ENCODE peak calls at places on chromosomes 1 and 21, in four cellular contexts. M is heart left ventricle, L is neural progenitor cell, P is ovary. J is an unnamed sample. For H3K4me1, the result is how much of the 10 kb centered on the place peaks cover.

GRCh38 chr1:54279457-54279856 is 79.5 kb downstream of the MRPL37 start:
- DNase-seq in L (no peak), P (no peak), M (no peak), J (no peak)

GRCh38 chr1:51240096-51240495 is 4.0 kb downstream of the RNF11 start:
- DNase-seq in P (no peak), L (peak), M (no peak), J (no peak)

GRCh38 chr1:30754684-30755171 is 2.8 kb downstream of the LAPTM5 start:
- DNase-seq in P (no peak), M (no peak), L (no peak), J (no peak)

GRCh38 chr21:34113842-34114241 is 40.5 kb downstream of the MRPS6 start:
- DNase-seq in M (no peak), L (no peak), P (no peak), J (no peak)

GRCh38 chr21:43864806-43865470 is at the start of gene AGPAT3:
- DNase-seq in L (peak), P (no peak), M (peak), J (no peak)

GRCh38 chr1:234199476-234200127 is 173.7 kb upstream of the COA6 start:
- DNase-seq in L (no peak), M (no peak), P (no peak), J (no peak)

GRCh38 chr1:218080818-218081217 is 204.3 kb upstream of the RRP15 start:
- DNase-seq in P (no peak), M (no peak), L (no peak), J (no peak)

GRCh38 chr1:89261926-89262540 is 10.6 kb downstream of the GBP5 start:
- DNase-seq in P (peak), L (peak), M (no peak), J (no peak)

GRCh38 chr1:38940339-38941047 is 1.1 kb downstream of the RHBDL2 start:
- DNase-seq in P (no peak), M (no peak), L (no peak), J (no peak)

GRCh38 chr1:50846224-50846839 is 113.7 kb downstream of the FAF1 start:
- DNase-seq in P (no peak), M (no peak), L (no peak), J (no peak)

GRCh38 chr21:25501996-25502665 is 105.2 kb downstream of the MRPL39 start:
- DNase-seq in L (no peak), P (no peak), M (no peak), J (no peak)

GRCh38 chr1:41277371-41277994 is 35.4 kb upstream of the SCMH1 start:
- DNase-seq in M (no peak), P (no peak), L (no peak), J (no peak)

DNA sequence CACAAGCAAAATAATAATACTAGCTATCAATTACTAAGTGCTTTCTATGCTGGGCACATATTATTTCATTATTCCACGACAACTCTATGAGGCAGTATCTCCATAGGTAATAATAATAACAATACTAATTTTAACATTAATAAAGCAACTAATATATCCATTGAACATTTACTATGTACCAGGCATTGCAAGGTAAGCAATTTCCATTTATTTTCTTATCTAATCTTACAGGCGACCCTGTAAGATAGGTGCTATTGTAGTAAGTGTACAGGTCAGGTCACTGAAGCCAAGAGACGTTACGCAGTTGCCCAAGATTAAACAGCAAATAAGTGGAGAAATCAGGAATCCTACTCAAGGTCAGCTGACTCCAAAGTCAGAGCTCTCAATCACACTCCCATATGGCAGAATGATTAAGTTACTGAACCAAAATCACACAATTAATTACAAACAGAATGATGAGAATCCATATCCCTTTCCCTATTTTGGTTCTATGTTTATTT is 198.4 kb downstream of the SLC45A1 start:
- DNase-seq in P (no peak), M (no peak), L (no peak), J (no peak)
- H3K4me1 ChIP-seq in P (under half), M (under half), L (under half), J (under half)

DNA sequence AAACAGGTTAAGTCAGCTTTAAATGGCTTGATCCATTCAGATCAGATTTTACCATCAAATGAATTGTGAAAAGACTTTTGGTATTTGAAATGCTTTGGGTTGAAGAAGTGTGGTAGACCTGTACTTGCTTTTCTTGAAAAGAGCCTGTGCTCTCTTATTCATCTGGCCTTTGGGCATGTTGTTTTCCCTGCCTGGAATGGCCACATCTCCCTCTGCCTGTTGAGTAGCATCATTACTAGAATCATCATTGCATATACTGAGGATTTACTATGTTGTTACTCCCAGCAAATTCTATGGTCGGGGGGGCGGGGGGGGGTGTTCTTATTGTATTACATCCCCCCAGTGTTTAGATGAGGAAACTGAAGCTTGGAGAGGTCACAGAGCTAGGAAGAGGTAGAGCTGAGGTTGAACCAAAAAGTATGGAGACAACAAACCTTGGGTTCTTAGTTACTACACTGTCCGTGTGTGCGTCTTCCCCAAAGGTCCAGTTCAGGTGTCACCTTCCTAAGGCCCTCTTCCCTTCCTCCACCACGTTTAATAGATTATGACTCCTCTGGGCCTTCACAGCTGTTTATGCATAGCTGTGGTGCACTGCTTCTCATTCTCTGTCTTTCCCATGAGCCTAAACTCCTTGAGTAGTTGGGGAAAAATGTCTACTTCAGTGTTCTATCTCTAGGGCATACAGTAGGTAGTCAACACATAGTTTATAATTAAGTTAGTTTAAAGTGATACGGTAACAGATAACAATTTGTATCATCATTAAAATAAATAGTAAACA is 246.4 kb upstream of the HOOK1 start:
- DNase-seq in P (no peak), L (no peak), M (no peak), J (no peak)
- TF ChIP-seq CTCF in P (no peak), L (peak), M (peak), J (peak)

GRCh38 chr1:212593696-212594335 is 14.7 kb upstream of the ATF3 start:
- DNase-seq in P (no peak), L (no peak), M (no peak), J (no peak)

GRCh38 chr1:212595787-212596714 is 12.5 kb upstream of the ATF3 start:
- DNase-seq in L (no peak), M (no peak), P (no peak), J (no peak)

GRCh38 chr1:212596798-212597197 is 11.8 kb upstream of the ATF3 start:
- DNase-seq in M (no peak), P (no peak), L (no peak), J (no peak)

GRCh38 chr1:212594640-212595039 is 13.9 kb upstream of the ATF3 start:
- DNase-seq in M (no peak), L (no peak), P (no peak), J (no peak)

DNA sequence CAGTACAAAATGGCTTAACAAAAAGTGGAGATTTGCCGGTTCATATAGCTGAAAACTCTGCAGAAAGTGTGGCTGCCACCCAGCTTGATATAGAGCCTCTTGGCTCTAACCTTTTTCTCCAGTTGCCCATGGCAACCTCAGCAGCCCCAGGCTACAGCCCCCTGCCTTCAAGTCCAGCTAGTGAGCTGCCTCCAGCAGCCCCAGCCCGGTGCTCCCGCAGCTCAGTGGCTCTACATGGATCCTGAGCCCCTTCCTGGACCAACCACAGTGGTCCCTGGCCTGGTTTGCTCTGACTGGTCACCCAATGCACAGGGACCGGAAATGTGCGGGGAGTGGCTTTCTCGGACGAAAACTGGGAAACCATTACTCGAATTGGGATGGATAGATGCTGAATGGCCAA is 13.3 kb upstream of the ATF3 start:
- DNase-seq in P (no peak), M (no peak), L (no peak), J (no peak)
- H3K4me1 ChIP-seq in P (under half), M (under half), L (under half), J (under half)

DNA sequence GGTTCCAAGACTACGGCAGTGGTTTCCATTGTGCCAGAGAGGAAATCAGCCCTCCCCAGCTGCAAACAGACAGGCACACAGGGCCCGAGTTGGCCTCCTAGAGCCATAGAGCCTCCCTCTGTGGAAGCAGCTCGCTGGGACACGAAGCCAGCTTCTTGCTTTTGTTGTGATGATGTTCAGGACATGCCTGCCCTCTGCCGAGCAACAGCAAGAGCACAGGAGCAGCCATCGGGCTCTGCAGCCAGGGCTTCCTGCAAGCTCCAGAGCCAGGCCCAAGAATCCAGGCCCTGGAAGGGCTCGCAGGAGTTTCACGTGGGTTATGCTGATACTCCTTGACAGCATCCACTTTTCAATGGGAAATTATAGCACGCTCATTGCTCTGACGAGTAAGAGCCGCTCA is 18.5 kb downstream of the NPHP4 start:
- DNase-seq in M (peak), L (peak), P (no peak), J (no peak)
- TF ChIP-seq CTCF in M (no peak), L (no peak), P (no peak), J (no peak)

GRCh38 chr1:182163821-182164223 is 102.3 kb upstream of the ZNF648 start:
- DNase-seq in L (no peak), P (peak), M (no peak), J (no peak)

GRCh38 chr1:182166321-182166720 is 104.8 kb upstream of the ZNF648 start:
- DNase-seq in M (no peak), P (no peak), L (no peak), J (no peak)

GRCh38 chr1:182166750-182167149 is 105.2 kb upstream of the ZNF648 start:
- DNase-seq in M (no peak), P (no peak), L (no peak), J (no peak)

GRCh38 chr1:182159443-182159842 is 97.9 kb upstream of the ZNF648 start:
- DNase-seq in M (no peak), L (no peak), P (no peak), J (no peak)

GRCh38 chr1:182164273-182164672 is 102.8 kb upstream of the ZNF648 start:
- DNase-seq in M (no peak), L (no peak), P (peak), J (no peak)
- H3K4me1 ChIP-seq in M (under half), L (under half), P (under half), J (under half)

GRCh38 chr1:37509181-37509580 is 5.4 kb downstream of the MEAF6 start:
- DNase-seq in M (no peak), P (no peak), L (peak), J (no peak)
- TF ChIP-seq CTCF in M (no peak), P (no peak), L (peak), J (no peak)

GRCh38 chr1:169044971-169045370 is 61.5 kb upstream of the ATP1B1 start:
- DNase-seq in P (no peak), L (no peak), M (no peak), J (no peak)

GRCh38 chr1:169049258-169049936 is 57.1 kb upstream of the ATP1B1 start:
- DNase-seq in P (no peak), L (no peak), M (no peak), J (no peak)

GRCh38 chr1:169046671-169047070 is 59.8 kb upstream of the ATP1B1 start:
- DNase-seq in M (no peak), P (no peak), L (no peak), J (no peak)

GRCh38 chr1:169048043-169048442 is 58.4 kb upstream of the ATP1B1 start:
- DNase-seq in P (no peak), L (no peak), M (no peak), J (no peak)

GRCh38 chr1:169047074-169047473 is 59.4 kb upstream of the ATP1B1 start:
- DNase-seq in M (no peak), L (no peak), P (no peak), J (no peak)
- H3K4me1 ChIP-seq in M (under half), L (under half), P (under half), J (under half)

GRCh38 chr1:21499283-21499945 is 9.8 kb upstream of the ALPL start:
- DNase-seq in L (no peak), M (no peak), P (no peak), J (peak)

GRCh38 chr1:21496063-21496462 is 13.2 kb upstream of the ALPL start:
- DNase-seq in M (no peak), P (no peak), L (no peak), J (peak)

GRCh38 chr1:21496886-21497285 is 12.3 kb upstream of the ALPL start:
- DNase-seq in L (no peak), P (no peak), M (no peak), J (peak)

GRCh38 chr1:21495225-21495820 is 13.9 kb upstream of the ALPL start:
- DNase-seq in P (no peak), M (no peak), L (no peak), J (no peak)

DNA sequence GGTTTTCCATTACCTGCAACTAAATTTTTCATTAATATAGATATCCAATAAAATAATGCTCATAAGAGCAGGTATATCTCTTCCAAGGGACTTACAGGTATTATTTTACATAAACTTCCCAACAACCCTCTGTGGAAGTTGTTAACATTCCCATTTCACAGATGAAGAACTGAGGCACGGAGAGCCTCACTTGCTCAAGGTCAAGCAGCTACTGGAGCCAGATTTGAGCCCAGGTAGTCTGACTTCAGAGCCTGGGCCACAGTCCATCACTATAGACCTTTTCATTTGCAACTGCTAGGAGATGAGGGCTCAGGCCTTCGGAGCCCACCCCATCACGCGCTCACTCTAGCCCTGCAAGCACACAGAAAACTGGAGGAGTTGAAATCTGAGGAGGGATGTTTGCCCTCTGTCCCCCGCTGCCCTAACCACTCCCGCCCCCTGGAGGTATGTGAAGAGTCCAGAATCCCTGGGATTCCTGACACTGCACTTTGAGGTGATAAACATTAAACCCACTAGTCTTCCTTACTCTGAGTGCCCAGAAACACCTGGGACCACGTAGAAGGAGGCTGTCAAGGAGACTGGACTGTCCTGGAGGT is 11.7 kb upstream of the ALPL start:
- DNase-seq in P (no peak), L (peak), M (no peak), J (no peak)
- TF ChIP-seq CTCF in P (no peak), L (peak), M (no peak), J (no peak)

GRCh38 chr1:22055463-22055862 is 3.0 kb downstream of the CDC42 start:
- DNase-seq in P (no peak), L (no peak), M (no peak), J (no peak)
- H3K4me1 ChIP-seq in P (under half), L (under half), M (half or more), J (under half)

DNA sequence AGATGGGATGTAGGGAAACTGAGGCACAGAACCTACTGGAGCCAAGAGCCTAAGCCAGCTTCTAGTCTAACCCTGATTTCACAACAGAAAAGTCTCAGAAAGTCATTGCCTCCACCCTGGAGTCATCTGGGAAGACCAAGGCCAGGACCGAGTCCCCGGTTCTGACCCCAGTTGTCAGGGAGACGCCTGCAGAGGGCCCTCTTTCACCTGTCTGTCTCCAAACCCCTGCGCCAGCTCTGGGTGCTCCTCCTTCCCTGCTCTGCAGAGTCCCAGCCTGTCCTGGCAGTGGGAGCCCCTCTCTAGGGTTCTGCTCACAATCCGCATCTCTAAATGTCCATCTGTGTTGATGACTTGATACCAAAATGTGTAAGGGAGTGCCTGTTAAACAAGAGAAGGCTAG is 149.7 kb downstream of the PGBD5 start:
- DNase-seq in M (no peak), P (no peak), L (no peak), J (no peak)
- TF ChIP-seq CTCF in M (no peak), P (no peak), L (no peak), J (no peak)

J was measured in ascending aorta.